ENCODE peak calls at places on chromosomes 4 and X, in five cellular contexts. One of them, this sample, is unnamed.

GRCh38 chr4:70632028-70632427 is 3.5 kb downstream of the ENAM start:
- DNase-seq in GM12865: no peak
- DNase-seq in cardiac fibroblast: peak; percentile 31
- DNase-seq in pons: no peak
- DNase-seq in stimulated activated CD4-positive, alpha-beta T cell treated with anti-CD3 and anti-CD28 coated beads, Interleukin-2, amount 100 ng/mL, for 24 hours: no peak
- DNase-seq in this sample: no peak

GRCh38 chr4:174218127-174218790 is 65.2 kb downstream of the FBXO8 start:
- DNase-seq in GM12865: no peak
- DNase-seq in cardiac fibroblast: peak; percentile 34
- DNase-seq in pons: no peak
- DNase-seq in stimulated activated CD4-positive, alpha-beta T cell treated with anti-CD3 and anti-CD28 coated beads, Interleukin-2, amount 100 ng/mL, for 24 hours: no peak
- DNase-seq in this sample: no peak

GRCh38 chr4:19783667-19784223 is 468.0 kb upstream of the SLIT2 start:
- DNase-seq in GM12865: no peak
- DNase-seq in cardiac fibroblast: no peak
- DNase-seq in pons: no peak
- DNase-seq in stimulated activated CD4-positive, alpha-beta T cell treated with anti-CD3 and anti-CD28 coated beads, Interleukin-2, amount 100 ng/mL, for 24 hours: no peak
- DNase-seq in this sample: no peak

GRCh38 chrX:154327026-154327820 is 31.6 kb downstream of the TKTL1 start:
- DNase-seq in GM12865: no peak
- DNase-seq in cardiac fibroblast: peak; percentile 18
- DNase-seq in pons: no peak
- DNase-seq in stimulated activated CD4-positive, alpha-beta T cell treated with anti-CD3 and anti-CD28 coated beads, Interleukin-2, amount 100 ng/mL, for 24 hours: peak; percentile 30
- DNase-seq in this sample: peak; percentile 47

GRCh38 chr4:25098964-25099843 is 61.0 kb downstream of the SEPSECS start:
- DNase-seq in GM12865: no peak
- DNase-seq in cardiac fibroblast: peak; percentile 82
- DNase-seq in pons: no peak
- DNase-seq in stimulated activated CD4-positive, alpha-beta T cell treated with anti-CD3 and anti-CD28 coated beads, Interleukin-2, amount 100 ng/mL, for 24 hours: no peak
- DNase-seq in this sample: no peak

GRCh38 chr4:122911588-122911987 is 10.8 kb downstream of the NUDT6 start:
- DNase-seq in GM12865: no peak
- DNase-seq in cardiac fibroblast: no peak
- DNase-seq in pons: no peak
- DNase-seq in stimulated activated CD4-positive, alpha-beta T cell treated with anti-CD3 and anti-CD28 coated beads, Interleukin-2, amount 100 ng/mL, for 24 hours: no peak
- DNase-seq in this sample: peak; percentile 13

GRCh38 chr4:19214591-19214990 is 1037.1 kb upstream of the SLIT2 start:
- DNase-seq in GM12865: no peak
- DNase-seq in cardiac fibroblast: peak; percentile 43
- DNase-seq in pons: no peak
- DNase-seq in stimulated activated CD4-positive, alpha-beta T cell treated with anti-CD3 and anti-CD28 coated beads, Interleukin-2, amount 100 ng/mL, for 24 hours: no peak
- DNase-seq in this sample: no peak

GRCh38 chr4:2944882-2945526 is 18.2 kb downstream of the NOP14 start:
- DNase-seq in GM12865: no peak
- DNase-seq in cardiac fibroblast: no peak
- DNase-seq in pons: no peak
- DNase-seq in stimulated activated CD4-positive, alpha-beta T cell treated with anti-CD3 and anti-CD28 coated beads, Interleukin-2, amount 100 ng/mL, for 24 hours: no peak
- DNase-seq in this sample: no peak

GRCh38 chrX:68717663-68718442 is 70.4 kb downstream of the STARD8 start:
- DNase-seq in GM12865: no peak
- DNase-seq in cardiac fibroblast: no peak
- DNase-seq in pons: no peak
- DNase-seq in stimulated activated CD4-positive, alpha-beta T cell treated with anti-CD3 and anti-CD28 coated beads, Interleukin-2, amount 100 ng/mL, for 24 hours: no peak
- DNase-seq in this sample: no peak

GRCh38 chr4:3371581-3372001 is 70.2 kb upstream of the HGFAC start:
- DNase-seq in GM12865: no peak
- DNase-seq in cardiac fibroblast: peak; percentile 10
- DNase-seq in pons: no peak
- DNase-seq in stimulated activated CD4-positive, alpha-beta T cell treated with anti-CD3 and anti-CD28 coated beads, Interleukin-2, amount 100 ng/mL, for 24 hours: no peak
- DNase-seq in this sample: no peak

GRCh38 chrX:134688839-134689238 is 30.6 kb upstream of the PLAC1 start:
- DNase-seq in GM12865: no peak
- DNase-seq in cardiac fibroblast: no peak
- DNase-seq in pons: no peak
- DNase-seq in stimulated activated CD4-positive, alpha-beta T cell treated with anti-CD3 and anti-CD28 coated beads, Interleukin-2, amount 100 ng/mL, for 24 hours: no peak
- DNase-seq in this sample: no peak

GRCh38 chr4:95086532-95086931 is 328.8 kb downstream of the BMPR1B start:
- DNase-seq in GM12865: no peak
- DNase-seq in cardiac fibroblast: no peak
- DNase-seq in pons: no peak
- DNase-seq in stimulated activated CD4-positive, alpha-beta T cell treated with anti-CD3 and anti-CD28 coated beads, Interleukin-2, amount 100 ng/mL, for 24 hours: no peak
- DNase-seq in this sample: no peak

GRCh38 chr4:6561706-6562371 is 13.2 kb upstream of the MAN2B2 start:
- DNase-seq in GM12865: no peak
- DNase-seq in cardiac fibroblast: no peak
- DNase-seq in pons: no peak
- DNase-seq in stimulated activated CD4-positive, alpha-beta T cell treated with anti-CD3 and anti-CD28 coated beads, Interleukin-2, amount 100 ng/mL, for 24 hours: no peak
- DNase-seq in this sample: no peak

GRCh38 chrX:38172596-38172995 is 48.1 kb downstream of the SRPX start:
- DNase-seq in GM12865: no peak
- DNase-seq in cardiac fibroblast: no peak
- DNase-seq in pons: no peak
- DNase-seq in stimulated activated CD4-positive, alpha-beta T cell treated with anti-CD3 and anti-CD28 coated beads, Interleukin-2, amount 100 ng/mL, for 24 hours: no peak
- DNase-seq in this sample: no peak

GRCh38 chrX:48003367-48003757 is 427 bp downstream of the ZNF182 start:
- DNase-seq in GM12865: peak; percentile 33
- DNase-seq in cardiac fibroblast: no peak
- DNase-seq in pons: no peak
- DNase-seq in stimulated activated CD4-positive, alpha-beta T cell treated with anti-CD3 and anti-CD28 coated beads, Interleukin-2, amount 100 ng/mL, for 24 hours: no peak
- DNase-seq in this sample: no peak

GRCh38 chr4:98663226-98664006 is 5.0 kb upstream of the TSPAN5 start:
- DNase-seq in GM12865: peak; percentile 86
- DNase-seq in cardiac fibroblast: no peak
- DNase-seq in pons: no peak
- DNase-seq in stimulated activated CD4-positive, alpha-beta T cell treated with anti-CD3 and anti-CD28 coated beads, Interleukin-2, amount 100 ng/mL, for 24 hours: peak; percentile 68
- DNase-seq in this sample: peak; percentile 89

GRCh38 chrX:154494715-154495114 is 4.3 kb upstream of the SLC10A3 start:
- DNase-seq in GM12865: no peak
- DNase-seq in cardiac fibroblast: no peak
- DNase-seq in pons: no peak
- DNase-seq in stimulated activated CD4-positive, alpha-beta T cell treated with anti-CD3 and anti-CD28 coated beads, Interleukin-2, amount 100 ng/mL, for 24 hours: no peak
- DNase-seq in this sample: no peak

GRCh38 chrX:111568356-111568755 is 56.9 kb downstream of the SERTM2 start:
- DNase-seq in GM12865: no peak
- DNase-seq in cardiac fibroblast: peak; percentile 7
- DNase-seq in pons: peak; percentile 2
- DNase-seq in stimulated activated CD4-positive, alpha-beta T cell treated with anti-CD3 and anti-CD28 coated beads, Interleukin-2, amount 100 ng/mL, for 24 hours: no peak
- DNase-seq in this sample: no peak

GRCh38 chr4:53150631-53151488 is 215.0 kb downstream of the SCFD2 start:
- DNase-seq in GM12865: no peak
- DNase-seq in cardiac fibroblast: no peak
- DNase-seq in pons: no peak
- DNase-seq in stimulated activated CD4-positive, alpha-beta T cell treated with anti-CD3 and anti-CD28 coated beads, Interleukin-2, amount 100 ng/mL, for 24 hours: no peak
- DNase-seq in this sample: no peak

GRCh38 chrX:45344597-45344996 is 143.9 kb upstream of the DIPK2B start:
- DNase-seq in GM12865: no peak
- DNase-seq in cardiac fibroblast: peak; percentile 63
- DNase-seq in pons: no peak
- DNase-seq in stimulated activated CD4-positive, alpha-beta T cell treated with anti-CD3 and anti-CD28 coated beads, Interleukin-2, amount 100 ng/mL, for 24 hours: no peak
- DNase-seq in this sample: no peak

GRCh38 chrX:132651411-132652086 is 162.7 kb upstream of the MBNL3 start:
- DNase-seq in GM12865: no peak
- DNase-seq in cardiac fibroblast: no peak
- DNase-seq in pons: no peak
- DNase-seq in stimulated activated CD4-positive, alpha-beta T cell treated with anti-CD3 and anti-CD28 coated beads, Interleukin-2, amount 100 ng/mL, for 24 hours: no peak
- DNase-seq in this sample: no peak

GRCh38 chr4:47668810-47669408 is 169.0 kb downstream of the CORIN start:
- DNase-seq in GM12865: peak; percentile 57
- DNase-seq in cardiac fibroblast: peak; percentile 61
- DNase-seq in pons: peak; percentile 64
- DNase-seq in stimulated activated CD4-positive, alpha-beta T cell treated with anti-CD3 and anti-CD28 coated beads, Interleukin-2, amount 100 ng/mL, for 24 hours: no peak
- DNase-seq in this sample: peak; percentile 63

GRCh38 chr4:183375156-183375555 is 52.9 kb upstream of the CLDN24 start:
- DNase-seq in GM12865: no peak
- DNase-seq in cardiac fibroblast: no peak
- DNase-seq in pons: no peak
- DNase-seq in stimulated activated CD4-positive, alpha-beta T cell treated with anti-CD3 and anti-CD28 coated beads, Interleukin-2, amount 100 ng/mL, for 24 hours: no peak
- DNase-seq in this sample: no peak

GRCh38 chr4:69523385-69524132 is 27.9 kb upstream of the UGT2B4 start:
- DNase-seq in GM12865: no peak
- DNase-seq in cardiac fibroblast: no peak
- DNase-seq in pons: no peak
- DNase-seq in stimulated activated CD4-positive, alpha-beta T cell treated with anti-CD3 and anti-CD28 coated beads, Interleukin-2, amount 100 ng/mL, for 24 hours: no peak
- DNase-seq in this sample: no peak

GRCh38 chr4:105758958-105759357 is 50.4 kb downstream of the GSTCD start:
- DNase-seq in GM12865: no peak
- DNase-seq in cardiac fibroblast: no peak
- DNase-seq in pons: no peak
- DNase-seq in stimulated activated CD4-positive, alpha-beta T cell treated with anti-CD3 and anti-CD28 coated beads, Interleukin-2, amount 100 ng/mL, for 24 hours: no peak
- DNase-seq in this sample: no peak

GRCh38 chr4:178553201-178553600 is 1111.0 kb upstream of the AGA start:
- DNase-seq in GM12865: no peak
- DNase-seq in cardiac fibroblast: no peak
- DNase-seq in pons: peak; percentile 84
- DNase-seq in stimulated activated CD4-positive, alpha-beta T cell treated with anti-CD3 and anti-CD28 coated beads, Interleukin-2, amount 100 ng/mL, for 24 hours: no peak
- DNase-seq in this sample: no peak

GRCh38 chr4:24285759-24286158 is 298.6 kb downstream of the DHX15 start:
- DNase-seq in GM12865: no peak
- DNase-seq in cardiac fibroblast: no peak
- DNase-seq in pons: no peak
- DNase-seq in stimulated activated CD4-positive, alpha-beta T cell treated with anti-CD3 and anti-CD28 coated beads, Interleukin-2, amount 100 ng/mL, for 24 hours: no peak
- DNase-seq in this sample: no peak

GRCh38 chr4:16865209-16865896 is 33.1 kb downstream of the LDB2 start:
- DNase-seq in GM12865: no peak
- DNase-seq in cardiac fibroblast: no peak
- DNase-seq in pons: no peak
- DNase-seq in stimulated activated CD4-positive, alpha-beta T cell treated with anti-CD3 and anti-CD28 coated beads, Interleukin-2, amount 100 ng/mL, for 24 hours: no peak
- DNase-seq in this sample: no peak

GRCh38 chrX:154486052-154486395 is 391 bp downstream of the UBL4A start:
- DNase-seq in GM12865: peak; percentile 21
- DNase-seq in cardiac fibroblast: no peak
- DNase-seq in pons: no peak
- DNase-seq in stimulated activated CD4-positive, alpha-beta T cell treated with anti-CD3 and anti-CD28 coated beads, Interleukin-2, amount 100 ng/mL, for 24 hours: peak; percentile 36
- DNase-seq in this sample: peak; percentile 18

GRCh38 chr4:13617801-13618200 is 9.7 kb downstream of the BOD1L1 start:
- DNase-seq in GM12865: no peak
- DNase-seq in cardiac fibroblast: no peak
- DNase-seq in pons: no peak
- DNase-seq in stimulated activated CD4-positive, alpha-beta T cell treated with anti-CD3 and anti-CD28 coated beads, Interleukin-2, amount 100 ng/mL, for 24 hours: no peak
- DNase-seq in this sample: no peak

GRCh38 chrX:150544222-150544787 is 24.1 kb upstream of the MTM1 start:
- DNase-seq in GM12865: peak; percentile 29
- DNase-seq in cardiac fibroblast: peak; percentile 13
- DNase-seq in pons: no peak
- DNase-seq in stimulated activated CD4-positive, alpha-beta T cell treated with anti-CD3 and anti-CD28 coated beads, Interleukin-2, amount 100 ng/mL, for 24 hours: no peak
- DNase-seq in this sample: peak; percentile 27

GRCh38 chr4:174365018-174365587 is 81.4 kb downstream of the CEP44 start:
- DNase-seq in GM12865: peak; percentile 34
- DNase-seq in cardiac fibroblast: peak; percentile 69
- DNase-seq in pons: peak; percentile 34
- DNase-seq in stimulated activated CD4-positive, alpha-beta T cell treated with anti-CD3 and anti-CD28 coated beads, Interleukin-2, amount 100 ng/mL, for 24 hours: no peak
- DNase-seq in this sample: peak; percentile 35

GRCh38 chr4:4930677-4931076 is 71.2 kb downstream of the MSX1 start:
- DNase-seq in GM12865: no peak
- DNase-seq in cardiac fibroblast: no peak
- DNase-seq in pons: no peak
- DNase-seq in stimulated activated CD4-positive, alpha-beta T cell treated with anti-CD3 and anti-CD28 coated beads, Interleukin-2, amount 100 ng/mL, for 24 hours: no peak
- DNase-seq in this sample: no peak

GRCh38 chrX:88863726-88864125 is 116.7 kb downstream of the CPXCR1 start:
- DNase-seq in GM12865: no peak
- DNase-seq in cardiac fibroblast: no peak
- DNase-seq in pons: no peak
- DNase-seq in stimulated activated CD4-positive, alpha-beta T cell treated with anti-CD3 and anti-CD28 coated beads, Interleukin-2, amount 100 ng/mL, for 24 hours: no peak
- DNase-seq in this sample: no peak